ENCODE peak calls at places on chromosomes 7 and 10, in six cellular contexts. D is activated T-cell treated with anti-CD3 and anti-CD28 coated beads for 4 hours, F is GF-D8, W is DMS 273 treated with DMSO at 0.1 percent for 48 hours, Q is cardiac muscle cell, E is H7. J is an unnamed sample.

GRCh38 chr7:48525726-48526374 is 354.6 kb downstream of the ABCA13 start:
- DNase-seq in D (no peak), F (no peak), W (no peak), Q (no peak), E (no peak), J (no peak)

GRCh38 chr7:113774182-113774807 is 144.5 kb downstream of the PPP1R3A start:
- DNase-seq in D (no peak), F (no peak), W (peak), Q (peak), E (peak), J (no peak)

GRCh38 chr10:69641261-69641980 is 11.4 kb downstream of the FAM241B start:
- DNase-seq in D (no peak), F (no peak), W (no peak), Q (no peak), E (peak), J (no peak)

GRCh38 chr7:24572421-24573007 is 738 bp upstream of the PALS2 start:
- DNase-seq in D (peak), F (no peak), W (no peak), Q (no peak), E (peak), J (no peak)

GRCh38 chr10:43036581-43037428 is 40.1 kb upstream of the RET start:
- DNase-seq in D (no peak), F (no peak), W (no peak), Q (no peak), E (peak), J (no peak)

GRCh38 chr7:66508431-66508830 is 120.2 kb upstream of the KCTD7 start:
- DNase-seq in D (no peak), F (no peak), W (no peak), Q (no peak), E (no peak), J (no peak)

GRCh38 chr7:2624293-2624881 is 7.4 kb upstream of the TTYH3 start:
- DNase-seq in D (no peak), F (no peak), W (no peak), Q (no peak), E (no peak), J (no peak)

GRCh38 chr10:31404640-31405039 is 85.6 kb downstream of the ZEB1 start:
- DNase-seq in D (no peak), F (peak), W (no peak), Q (peak), E (no peak), J (no peak)

GRCh38 chr10:121500591-121501341 is 97.5 kb downstream of the FGFR2 start:
- DNase-seq in D (no peak), F (no peak), W (no peak), Q (no peak), E (no peak), J (no peak)

GRCh38 chr10:57948796-57949195 is 318.9 kb downstream of the IPMK start:
- DNase-seq in D (no peak), F (no peak), W (no peak), Q (no peak), E (no peak), J (no peak)

GRCh38 chr7:22377690-22378089 is 20.7 kb upstream of the RAPGEF5 start:
- DNase-seq in D (no peak), F (no peak), W (no peak), Q (no peak), E (no peak), J (no peak)

GRCh38 chr7:115289966-115290365 is 368.1 kb downstream of the MDFIC start:
- DNase-seq in D (no peak), F (no peak), W (no peak), Q (no peak), E (no peak), J (no peak)

GRCh38 chr7:157549612-157550299 is 213.0 kb downstream of the DNAJB6 start:
- DNase-seq in D (no peak), F (no peak), W (no peak), Q (no peak), E (no peak), J (no peak)

GRCh38 chr7:26534649-26535482 is 243.2 kb downstream of the SNX10 start:
- DNase-seq in D (no peak), F (no peak), W (no peak), Q (peak), E (no peak), J (no peak)

GRCh38 chr10:25493122-25493893 is 318.5 kb downstream of the GPR158 start:
- DNase-seq in D (no peak), F (no peak), W (no peak), Q (peak), E (peak), J (no peak)

J was measured in AG04450.